ENCODE peak calls at places on chromosomes 5 and 9, in ten cellular contexts. E is IMR-90, Q is heart right ventricle, I is fibroblast of the aortic adventitia, L is fibroblast of lung, N is endothelial cell, C is Peyer's patch, K is kidney, Z is glutamatergic neuron, X is uterus. G is an unnamed sample.

GRCh38 chr9:136694163-136694864 is 7.1 kb upstream of the AGPAT2 start:
- DNase-seq in N (peak; percentile 85), C (peak; percentile 87), K (peak; percentile 86), Z (peak; percentile 86), Q (peak; percentile 70), L (peak; percentile 31), E (peak; percentile 18), X (no peak), I (peak; percentile 31), G (no peak)

GRCh38 chr9:91154686-91155085 is 207.0 kb downstream of the AUH start:
- DNase-seq in C (no peak), Q (no peak), Z (no peak), L (no peak), N (no peak), I (no peak), X (no peak), E (no peak), K (no peak), G (no peak)

GRCh38 chr9:18675973-18676372 is 202.0 kb downstream of the ADAMTSL1 start:
- DNase-seq in N (no peak), L (no peak), C (no peak), X (no peak), I (no peak), Q (no peak), E (no peak), Z (no peak), K (no peak), G (no peak)

GRCh38 chr5:142441638-142442037 is 116.8 kb upstream of the SPRY4 start:
- DNase-seq in I (no peak), X (peak; percentile 31), N (no peak), K (no peak), C (no peak), Q (peak; percentile 59), E (peak; percentile 33), Z (no peak), L (peak; percentile 69), G (no peak)

GRCh38 chr9:5832543-5833529 is at the start of gene ERMP1:
- DNase-seq in L (peak; percentile 82), C (peak; percentile 93), X (peak; percentile 91), Q (peak; percentile 89), I (peak; percentile 80), E (peak; percentile 74), Z (peak; percentile 93), N (peak; percentile 93), K (peak; percentile 95), G (no peak)

GRCh38 chr5:102498271-102499034 is at the start of gene SLCO6A1:
- DNase-seq in I (no peak), N (no peak), L (no peak), Z (no peak), C (no peak), X (no peak), Q (no peak), E (no peak), K (no peak), G (no peak)

GRCh38 chr9:128122809-128123175 is 4.7 kb downstream of the PTGES2 start:
- DNase-seq in L (no peak), N (no peak), C (peak; percentile 41), K (peak; percentile 71), Z (peak; percentile 12), X (no peak), I (no peak), Q (no peak), E (no peak), G (no peak)

GRCh38 chr9:76373173-76373771 is 21.0 kb downstream of the RFK start:
- DNase-seq in E (peak; percentile 80), N (no peak), K (no peak), L (peak; percentile 85), Z (no peak), Q (peak; percentile 36), C (peak; percentile 72), X (peak; percentile 61), I (peak; percentile 96), G (no peak)

GRCh38 chr5:53893626-53894025 is 333.2 kb downstream of the NDUFS4 start:
- DNase-seq in Q (no peak), I (no peak), K (no peak), E (no peak), Z (no peak), C (no peak), N (no peak), X (no peak), L (no peak), G (no peak)

GRCh38 chr9:2017459-2018161 is 2.5 kb downstream of the SMARCA2 start:
- DNase-seq in Q (peak; percentile 80), L (peak; percentile 80), Z (peak; percentile 43), N (peak; percentile 50), E (peak; percentile 80), K (peak; percentile 95), I (peak; percentile 79), X (peak; percentile 70), C (peak; percentile 86), G (no peak)

GRCh38 chr9:2017209-2017458 is 2.0 kb downstream of the SMARCA2 start:
- DNase-seq in Z (no peak), E (peak; percentile 31), Q (peak; percentile 64), I (peak; percentile 51), C (no peak), N (no peak), X (no peak), L (no peak), K (no peak), G (no peak)

GRCh38 chr9:2018162-2018643 is 3.1 kb downstream of the SMARCA2 start:
- DNase-seq in C (no peak), N (no peak), I (no peak), K (no peak), E (no peak), Z (no peak), X (no peak), Q (no peak), L (no peak), G (no peak)

GRCh38 chr9:2015581-2016410 is 649 bp downstream of the SMARCA2 start:
- DNase-seq in K (peak; percentile 89), X (peak; percentile 60), N (peak; percentile 57), C (peak; percentile 79), I (peak; percentile 33), L (peak; percentile 31), E (peak; percentile 24), Z (peak; percentile 67), Q (peak; percentile 40), G (no peak)

GRCh38 chr9:2016411-2017208 is 1.5 kb downstream of the SMARCA2 start:
- DNase-seq in C (peak; percentile 87), X (peak; percentile 75), L (peak; percentile 75), N (peak; percentile 50), Z (peak; percentile 54), Q (peak; percentile 81), K (peak; percentile 94), E (peak; percentile 63), I (peak; percentile 74), G (no peak)
- TF ChIP-seq CTCF in C (no peak), X (peak; percentile 32), L (no peak), N (no peak), Z (no peak), Q (peak; percentile 21), K (no peak), E (no peak), I (no peak), G (no peak)

DNA sequence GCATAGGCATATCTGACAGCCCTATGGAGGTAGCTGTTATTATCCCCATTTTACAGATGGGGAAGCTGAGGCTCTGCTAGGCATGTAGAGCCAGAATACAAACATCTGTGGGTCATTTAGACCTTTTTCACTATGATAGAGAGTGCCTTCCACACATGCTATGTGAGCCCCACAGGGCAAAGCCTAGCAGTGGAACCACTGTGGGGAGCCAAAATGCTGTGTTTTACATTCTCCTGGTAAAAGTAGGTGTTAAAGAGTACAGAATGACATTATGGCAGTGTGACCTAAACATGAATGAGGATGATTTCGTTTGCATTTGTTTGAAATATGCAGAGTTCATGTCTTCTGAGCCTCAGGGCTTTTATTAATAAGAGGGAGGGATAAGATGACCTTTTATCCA is 265.2 kb downstream of the MAST4 start:
- DNase-seq in X (no peak), K (no peak), E (no peak), C (no peak), L (no peak), I (no peak), Q (no peak), Z (no peak), N (no peak), G (no peak)
- TF ChIP-seq CTCF in X (no peak), K (no peak), E (no peak), C (no peak), L (no peak), I (no peak), Q (no peak), Z (no peak), N (no peak), G (no peak)

DNA sequence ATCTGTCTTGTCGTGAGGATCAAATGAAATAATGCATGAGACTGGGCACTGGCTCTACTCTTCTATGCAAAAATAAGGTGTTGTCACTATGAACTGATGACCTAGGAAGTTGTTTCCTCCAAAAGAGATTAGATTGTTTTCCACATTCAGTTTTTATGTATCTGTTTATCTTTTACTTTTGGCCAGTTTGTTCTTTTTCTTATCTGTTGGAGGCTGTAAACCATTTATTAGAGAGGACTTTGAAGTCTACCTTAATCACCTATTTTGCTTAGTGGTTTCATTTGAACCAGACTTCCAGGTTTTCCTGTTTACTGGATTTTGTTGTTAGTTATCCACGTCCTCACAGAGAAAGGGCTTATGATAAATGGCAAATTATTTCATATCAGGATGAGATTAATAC is 21.5 kb upstream of the GDA start:
- DNase-seq in E (no peak), Z (no peak), C (no peak), N (no peak), Q (no peak), L (no peak), X (no peak), K (no peak), I (no peak), G (no peak)
- TF ChIP-seq CTCF in E (no peak), Z (no peak), C (no peak), N (no peak), Q (no peak), L (no peak), X (no peak), K (no peak), I (no peak), G (no peak)

GRCh38 chr5:163917741-163918140 is 412.3 kb downstream of the MAT2B start:
- DNase-seq in Z (no peak), E (peak; percentile 8), N (no peak), L (no peak), I (no peak), Q (no peak), K (no peak), X (no peak), C (no peak), G (no peak)
- TF ChIP-seq CTCF in Z (no peak), E (no peak), N (no peak), L (no peak), I (no peak), Q (no peak), K (no peak), X (no peak), C (no peak), G (no peak)